ENCODE peak calls at places on chromosomes 5 and 9, in eight cellular contexts. V is thyroid gland, Q is pancreas, B is H9, U is fibroblast of villous mesenchyme, P is AG09319, W is glutamatergic neuron, C is epithelial cell of esophagus. S is an unnamed sample.

GRCh38 chr5:146165469-146165868 is 17.0 kb downstream of the LARS1 start:
- DNase-seq in V (no peak), Q (no peak), B (no peak), U (no peak), P (no peak), W (no peak), C (no peak), S (no peak)

GRCh38 chr9:35994959-35995358 is 37.0 kb upstream of the OR2S2 start:
- DNase-seq in V (no peak), Q (no peak), B (no peak), U (no peak), P (no peak), W (no peak), C (no peak), S (no peak)

GRCh38 chr9:4290427-4290837 is 9.4 kb downstream of the GLIS3 start:
- DNase-seq in V (peak; percentile 18), Q (no peak), B (no peak), U (no peak), P (no peak), W (no peak), C (no peak), S (no peak)

GRCh38 chr5:166562246-166562645 is 1729.2 kb upstream of the WWC1 start:
- DNase-seq in V (no peak), Q (no peak), B (no peak), U (no peak), P (no peak), W (no peak), C (peak; percentile 11), S (no peak)

GRCh38 chr5:169435506-169436230 is 134.7 kb upstream of the SLIT3 start:
- DNase-seq in V (peak; percentile 14), Q (no peak), B (no peak), U (peak; percentile 69), P (no peak), W (no peak), C (no peak), S (no peak)

GRCh38 chr5:139847790-139848507 is 52.3 kb downstream of the PSD2 start:
- DNase-seq in V (peak; percentile 58), Q (peak; percentile 85), B (peak; percentile 56), U (no peak), P (no peak), W (peak; percentile 66), C (peak; percentile 43), S (peak; percentile 46)

GRCh38 chr9:113139953-113140352 is 10.9 kb upstream of the SLC31A2 start:
- DNase-seq in V (no peak), Q (no peak), B (no peak), U (no peak), P (no peak), W (no peak), C (no peak), S (no peak)

GRCh38 chr9:76891279-76891678 is 14.6 kb downstream of the PRUNE2 start:
- DNase-seq in V (no peak), Q (no peak), B (no peak), U (no peak), P (no peak), W (no peak), C (no peak), S (no peak)

GRCh38 chr9:131925677-131926076 is 154.0 kb downstream of the MED27 start:
- DNase-seq in V (no peak), Q (no peak), B (no peak), U (no peak), P (no peak), W (no peak), C (no peak), S (no peak)

GRCh38 chr9:4750021-4750673 is 9.1 kb upstream of the AK3 start:
- DNase-seq in V (no peak), Q (no peak), B (no peak), U (peak; percentile 56), P (no peak), W (no peak), C (peak; percentile 55), S (no peak)

GRCh38 chr5:41637869-41638268 is 127.5 kb upstream of the PLCXD3 start:
- DNase-seq in V (no peak), Q (no peak), B (no peak), U (no peak), P (no peak), W (no peak), C (no peak), S (no peak)

GRCh38 chr9:137436761-137437600 is 4.2 kb downstream of the ENTPD8 start:
- DNase-seq in V (no peak), Q (peak; percentile 62), B (no peak), U (no peak), P (no peak), W (no peak), C (no peak), S (peak; percentile 38)

GRCh38 chr5:93622240-93622885 is 39.3 kb downstream of the NR2F1 start:
- DNase-seq in V (no peak), Q (no peak), B (no peak), U (peak; percentile 53), P (no peak), W (no peak), C (peak; percentile 19), S (no peak)

GRCh38 chr9:18601956-18602355 is 128.0 kb downstream of the ADAMTSL1 start:
- DNase-seq in V (no peak), Q (no peak), B (no peak), U (no peak), P (no peak), W (no peak), C (peak; percentile 30), S (no peak)

GRCh38 chr5:36689225-36689624 is 82.8 kb downstream of the SLC1A3 start:
- DNase-seq in V (no peak), Q (no peak), B (no peak), U (peak; percentile 13), P (no peak), W (peak; percentile 35), C (peak; percentile 68), S (peak; percentile 74)

GRCh38 chr5:95859327-95860060 is 37.0 kb upstream of the GLRX start:
- DNase-seq in V (no peak), Q (no peak), B (no peak), U (no peak), P (no peak), W (no peak), C (peak; percentile 95), S (no peak)
- TF ChIP-seq CTCF in V (no peak), Q (no peak), B (no peak), U (no peak), P (no peak), W (no peak), C (no peak), S (no peak)

GRCh38 chr9:33125871-33126822 is 41.0 kb downstream of the B4GALT1 start:
- DNase-seq in V (no peak), Q (no peak), B (no peak), U (peak; percentile 58), P (no peak), W (no peak), C (peak; percentile 70), S (no peak)
- TF ChIP-seq CTCF in V (no peak), Q (no peak), B (no peak), U (no peak), P (no peak), W (no peak), C (no peak), S (no peak)

DNA sequence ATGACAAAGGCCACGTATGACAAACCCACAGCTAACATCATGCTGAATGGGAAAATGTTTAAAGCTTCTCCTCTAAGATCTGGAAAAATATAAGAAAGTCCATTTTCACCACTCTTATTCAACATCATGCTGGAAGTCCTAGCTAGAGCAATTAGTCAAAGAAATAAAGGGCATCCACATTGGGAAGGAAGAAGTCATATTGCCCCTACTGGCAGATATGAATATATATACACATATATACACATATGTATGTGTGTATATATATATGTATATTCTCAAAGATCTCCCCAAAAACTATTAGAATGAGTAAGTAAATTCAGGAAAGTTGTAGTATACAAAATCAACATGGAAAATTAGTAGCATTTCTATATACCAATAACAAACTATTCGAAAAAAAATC is 17.1 kb downstream of the APBA1 start:
- DNase-seq in V (no peak), Q (no peak), B (no peak), U (no peak), P (no peak), W (no peak), C (no peak), S (no peak)
- TF ChIP-seq CTCF in V (no peak), Q (no peak), B (no peak), U (no peak), P (no peak), W (no peak), C (peak; percentile 20), S (no peak)

GRCh38 chr5:69049151-69049550 is 44.7 kb upstream of the SLC30A5 start:
- DNase-seq in V (no peak), Q (no peak), B (no peak), U (no peak), P (no peak), W (no peak), C (peak; percentile 53), S (no peak)

GRCh38 chr5:69049796-69050195 is 44.0 kb upstream of the SLC30A5 start:
- DNase-seq in V (no peak), Q (no peak), B (no peak), U (no peak), P (no peak), W (no peak), C (no peak), S (no peak)

GRCh38 chr5:69050214-69050613 is 43.6 kb upstream of the SLC30A5 start:
- DNase-seq in V (no peak), Q (no peak), B (no peak), U (no peak), P (no peak), W (no peak), C (no peak), S (no peak)

GRCh38 chr5:69046375-69046957 is 47.3 kb upstream of the SLC30A5 start:
- DNase-seq in V (no peak), Q (no peak), B (no peak), U (peak; percentile 33), P (no peak), W (no peak), C (peak; percentile 33), S (no peak)

GRCh38 chr5:69048233-69048632 is 45.6 kb upstream of the SLC30A5 start:
- DNase-seq in V (no peak), Q (no peak), B (no peak), U (no peak), P (no peak), W (no peak), C (no peak), S (no peak)
- TF ChIP-seq CTCF in V (no peak), Q (no peak), B (peak; percentile 65), U (peak; percentile 47), P (peak; percentile 22), W (no peak), C (peak; percentile 45), S (no peak)

GRCh38 chr5:150778517-150779396 is at the start of gene SMIM3:
- DNase-seq in V (peak; percentile 92), Q (peak; percentile 87), B (peak; percentile 88), U (peak; percentile 83), P (no peak), W (peak; percentile 64), C (peak; percentile 71), S (peak; percentile 72)
- TF ChIP-seq CTCF in V (peak; percentile 26), Q (no peak), B (peak; percentile 56), U (peak; percentile 54), P (peak; percentile 40), W (no peak), C (peak; percentile 35), S (peak; percentile 67)

GRCh38 chr9:14661421-14662059 is 31.7 kb downstream of the ZDHHC21 start:
- DNase-seq in V (no peak), Q (no peak), B (no peak), U (peak; percentile 44), P (no peak), W (no peak), C (peak; percentile 33), S (no peak)
- TF ChIP-seq CTCF in V (peak; percentile 14), Q (peak; percentile 2), B (peak; percentile 69), U (peak; percentile 68), P (peak; percentile 60), W (peak; percentile 77), C (peak; percentile 40), S (peak; percentile 41)